ENCODE peak calls at places on chromosomes 6 and 20, in seven cellular contexts. B is heart right ventricle, D is neural progenitor cell, X is GM12865, F is neural crest cell, L is choroid plexus epithelial cell, A is fibroblast of the aortic adventitia. V is an unnamed sample.

GRCh38 chr6:56713285-56713684 is 70.6 kb upstream of the DST start:
- DNase-seq in A (peak; percentile 82), B (no peak), D (no peak), X (peak; percentile 24), L (peak; percentile 90), F (no peak), V (peak; percentile 84)

GRCh38 chr6:125273965-125274364 is 27.8 kb downstream of the HDDC2 start:
- DNase-seq in D (no peak), L (peak; percentile 70), F (no peak), B (no peak), X (no peak), A (peak; percentile 51), V (no peak)

GRCh38 chr6:53998293-53998692 is 113.0 kb upstream of the MLIP start:
- DNase-seq in L (no peak), F (no peak), X (no peak), A (no peak), D (no peak), B (no peak), V (no peak)

GRCh38 chr6:47977314-47977713 is 133.7 kb downstream of the PTCHD4 start:
- DNase-seq in D (peak; percentile 7), B (no peak), F (no peak), X (no peak), A (no peak), L (peak; percentile 1), V (no peak)

GRCh38 chr6:18488526-18489270 is 101.5 kb downstream of the RNF144B start:
- DNase-seq in A (no peak), L (peak; percentile 34), X (no peak), F (no peak), D (no peak), B (no peak), V (no peak)

GRCh38 chr6:137699036-137699683 is 167.9 kb upstream of the TNFAIP3 start:
- DNase-seq in A (no peak), D (no peak), F (no peak), X (peak; percentile 10), L (no peak), B (no peak), V (peak; percentile 19)

GRCh38 chr6:164108869-164109769 is 694.6 kb downstream of the QKI start:
- DNase-seq in L (peak; percentile 24), F (no peak), B (peak; percentile 87), D (no peak), A (no peak), X (no peak), V (no peak)

GRCh38 chr6:22829070-22829469 is 259.7 kb downstream of the HDGFL1 start:
- DNase-seq in D (no peak), B (no peak), L (no peak), X (no peak), A (no peak), F (no peak), V (no peak)

GRCh38 chr20:57231951-57232428 is 34.5 kb downstream of the BMP7 start:
- DNase-seq in L (no peak), B (no peak), A (no peak), X (no peak), F (no peak), D (peak; percentile 18), V (no peak)

GRCh38 chr6:150006961-150007464 is 18.3 kb downstream of the RAET1L start:
- DNase-seq in A (peak; percentile 26), F (no peak), B (no peak), D (peak; percentile 42), X (peak; percentile 49), L (peak; percentile 42), V (no peak)

GRCh38 chr6:150883521-150883920 is 18.0 kb downstream of the MTHFD1L start:
- DNase-seq in F (no peak), X (no peak), B (no peak), L (no peak), D (no peak), A (peak; percentile 44), V (no peak)

GRCh38 chr6:68045193-68045592 is 589.9 kb upstream of the ADGRB3 start:
- DNase-seq in L (no peak), D (no peak), B (no peak), F (no peak), A (no peak), X (no peak), V (no peak)

GRCh38 chr6:105384004-105384403 is 18.9 kb downstream of the PREP start:
- DNase-seq in F (no peak), L (no peak), D (no peak), A (no peak), B (no peak), X (no peak), V (no peak)

GRCh38 chr6:136365781-136366354 is 76.2 kb upstream of the BCLAF1 start:
- DNase-seq in L (no peak), D (no peak), B (peak; percentile 47), X (peak; percentile 46), A (no peak), F (no peak), V (no peak)

GRCh38 chr6:21263531-21264287 is 329.8 kb upstream of the SOX4 start:
- DNase-seq in B (no peak), X (peak; percentile 56), F (no peak), L (peak; percentile 59), A (no peak), D (no peak), V (no peak)

GRCh38 chr6:146904596-146904995 is 299.6 kb upstream of the STXBP5 start:
- DNase-seq in D (no peak), B (no peak), F (no peak), L (no peak), A (peak; percentile 32), X (no peak), V (no peak)

GRCh38 chr6:35165630-35166071 is 24.5 kb upstream of the TCP11 start:
- DNase-seq in F (no peak), B (no peak), D (no peak), A (peak; percentile 44), X (peak; percentile 36), L (peak; percentile 36), V (no peak)

GRCh38 chr6:170344631-170345576 is 38.3 kb downstream of the FAM120B start:
- DNase-seq in B (no peak), A (peak; percentile 76), X (peak; percentile 16), L (peak; percentile 87), F (peak; percentile 3), D (no peak), V (peak; percentile 54)

GRCh38 chr20:31823360-31824124 is 4.4 kb downstream of the MYLK2 start:
- DNase-seq in F (no peak), A (no peak), L (peak; percentile 54), X (no peak), D (no peak), B (no peak), V (no peak)
- TF ChIP-seq CTCF in F (no peak), A (no peak), L (peak; percentile 23), X (no peak), D (no peak), B (no peak), V (no peak)

GRCh38 chr6:165931675-165932074 is 236.0 kb downstream of the TBXT start:
- DNase-seq in L (no peak), A (no peak), D (no peak), B (no peak), X (no peak), F (no peak), V (no peak)
- TF ChIP-seq CTCF in L (peak; percentile 8), A (no peak), D (no peak), B (no peak), X (no peak), F (no peak), V (no peak)

GRCh38 chr6:71886184-71887005 is at the start of gene RIMS1:
- DNase-seq in A (peak; percentile 0), B (peak; percentile 13), L (peak; percentile 8), F (peak; percentile 64), D (peak; percentile 84), X (peak; percentile 68), V (peak; percentile 11)
- TF ChIP-seq CTCF in A (peak; percentile 42), B (no peak), L (peak; percentile 31), F (peak; percentile 63), D (peak; percentile 53), X (peak; percentile 19), V (peak; percentile 49)

GRCh38 chr20:38304845-38305447 is 990 bp downstream of the BPI start:
- DNase-seq in X (peak; percentile 25), L (peak; percentile 71), F (no peak), A (peak; percentile 45), B (no peak), D (peak; percentile 36), V (peak; percentile 45)
- TF ChIP-seq CTCF in X (peak; percentile 41), L (peak; percentile 81), F (peak; percentile 52), A (peak; percentile 61), B (no peak), D (peak; percentile 52), V (peak; percentile 81)

GRCh38 chr6:85641916-85642773 is 541 bp downstream of the SYNCRIP start:
- DNase-seq in L (peak; percentile 65), F (peak; percentile 9), B (peak; percentile 64), X (peak; percentile 62), A (peak; percentile 45), D (peak; percentile 57), V (peak; percentile 36)
- TF ChIP-seq CTCF in L (peak; percentile 24), F (peak; percentile 21), B (no peak), X (no peak), A (no peak), D (no peak), V (no peak)

GRCh38 chr6:113414511-113414910 is 442.6 kb upstream of the MARCKS start:
- DNase-seq in L (peak; percentile 78), F (no peak), A (peak; percentile 87), D (no peak), X (peak; percentile 6), B (no peak), V (peak; percentile 89)
- TF ChIP-seq CTCF in L (peak; percentile 80), F (peak; percentile 36), A (peak; percentile 83), D (peak; percentile 34), X (no peak), B (peak; percentile 13), V (peak; percentile 83)

V was measured in HFFc6.